ENCODE peak calls at places on chromosomes 12 and 14, in ten cellular contexts. G is lung, Z is cardiac muscle cell, D is uterus, W is stomach, K is body of pancreas, P is left lung, H is astrocyte, Y is MM.1S, C is HCT116. X is an unnamed sample.

GRCh38 chr14:22850944-22851790 is 14.8 kb downstream of the MMP14 start:
- DNase-seq in G (peak), K (peak), H (peak), W (peak), C (no peak), D (peak), P (no peak), Z (no peak), Y (no peak), X (peak)

GRCh38 chr14:99119554-99119953 is 152.4 kb downstream of the BCL11B start:
- DNase-seq in W (peak), Z (no peak), H (no peak), C (no peak), G (peak), D (no peak), P (no peak), K (no peak), Y (no peak), X (no peak)

GRCh38 chr14:100575266-100575995 is 11.8 kb downstream of the BEGAIN start:
- DNase-seq in W (no peak), Y (no peak), P (peak), K (no peak), Z (no peak), C (no peak), H (no peak), G (no peak), D (no peak), X (no peak)

GRCh38 chr14:106417224-106418049 is 891.1 kb downstream of the TMEM121 start:
- DNase-seq in D (no peak), W (peak), P (peak), G (peak), C (peak), K (peak), Y (peak), H (no peak), Z (no peak), X (no peak)

GRCh38 chr12:130818381-130819247 is 20.4 kb downstream of the STX2 start:
- DNase-seq in C (no peak), Z (peak), H (no peak), G (peak), P (peak), K (peak), W (peak), D (peak), Y (peak), X (no peak)

GRCh38 chr14:84643438-84643837 is 886.5 kb upstream of the FLRT2 start:
- DNase-seq in C (no peak), Y (no peak), P (no peak), W (no peak), H (no peak), Z (no peak), G (no peak), D (no peak), K (no peak), X (no peak)

GRCh38 chr12:109719123-109720022 is 5.7 kb downstream of the FAM222A start:
- DNase-seq in Z (no peak), K (no peak), D (no peak), H (no peak), C (no peak), G (no peak), W (no peak), Y (no peak), P (no peak), X (no peak)

GRCh38 chr14:24612186-24612585 is 2.7 kb upstream of the GZMH start:
- DNase-seq in Z (no peak), P (no peak), H (no peak), Y (peak), G (no peak), D (no peak), K (no peak), C (no peak), W (no peak), X (no peak)

GRCh38 chr14:54564071-54564798 is 2.7 kb upstream of the SAMD4A start:
- DNase-seq in W (no peak), Y (peak), D (no peak), K (no peak), G (no peak), H (peak), Z (peak), P (no peak), C (no peak), X (no peak)

GRCh38 chr14:55107766-55108554 is 21.1 kb upstream of the LGALS3 start:
- DNase-seq in P (peak), G (peak), Y (no peak), C (peak), W (peak), H (peak), D (peak), K (peak), Z (no peak), X (peak)

GRCh38 chr14:54574528-54574927 is 7.6 kb downstream of the SAMD4A start:
- DNase-seq in P (no peak), Z (no peak), D (no peak), H (no peak), W (no peak), C (no peak), G (no peak), K (no peak), Y (no peak), X (no peak)

GRCh38 chr12:818733-819132 is 66.4 kb downstream of the WNK1 start:
- DNase-seq in K (no peak), W (no peak), H (peak), Y (no peak), P (no peak), C (no peak), Z (no peak), D (no peak), G (no peak), X (no peak)

DNA sequence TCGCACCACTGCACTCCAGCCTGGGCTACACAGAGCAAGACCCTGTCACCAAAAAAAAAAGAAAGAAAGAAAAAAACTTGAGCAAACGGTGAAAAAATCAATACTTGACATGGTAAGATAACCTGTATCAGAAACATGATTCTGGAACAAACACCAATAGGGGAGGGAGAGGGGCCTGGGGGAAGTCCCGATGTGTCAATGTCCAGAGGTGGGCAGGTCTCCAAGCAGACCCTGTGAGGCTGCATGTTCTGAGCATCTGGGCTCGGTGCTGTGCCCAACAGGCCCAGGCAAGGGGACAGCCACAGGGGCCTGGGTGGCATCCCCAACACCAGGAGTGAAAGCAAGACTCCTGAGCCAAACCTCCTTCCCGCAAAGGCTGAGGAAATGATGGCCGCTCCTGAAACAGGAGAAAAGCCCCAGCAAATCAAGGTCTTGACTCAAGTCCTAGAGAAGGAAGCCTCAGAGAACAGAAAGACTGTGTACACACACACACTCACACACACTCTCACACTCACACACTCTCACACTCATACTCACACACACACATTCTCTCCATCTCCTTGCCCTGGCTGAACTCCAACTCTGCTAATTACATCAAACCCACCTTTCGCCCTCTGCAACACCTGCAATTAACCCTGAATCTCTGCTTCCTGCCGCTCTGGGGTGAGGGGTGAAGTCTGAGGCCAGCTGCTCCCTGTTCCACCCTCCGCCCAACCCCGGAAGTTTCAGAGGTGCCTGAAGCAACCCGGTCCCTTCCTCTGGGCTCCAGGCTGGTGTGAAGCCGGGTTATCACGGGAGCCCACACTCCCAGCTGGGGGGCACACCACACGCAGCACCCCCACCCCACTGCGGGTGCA is 20.4 kb downstream of the CCDC88C start:
- DNase-seq in D (no peak), G (peak), Y (peak), P (peak), C (no peak), W (peak), K (peak), Z (no peak), H (no peak), X (no peak)
- H3K4me3 ChIP-seq in D (no peak), G (no peak), Y (peak), P (no peak), C (no peak), W (no peak), K (no peak), Z (no peak), H (no peak), X (no peak)

DNA sequence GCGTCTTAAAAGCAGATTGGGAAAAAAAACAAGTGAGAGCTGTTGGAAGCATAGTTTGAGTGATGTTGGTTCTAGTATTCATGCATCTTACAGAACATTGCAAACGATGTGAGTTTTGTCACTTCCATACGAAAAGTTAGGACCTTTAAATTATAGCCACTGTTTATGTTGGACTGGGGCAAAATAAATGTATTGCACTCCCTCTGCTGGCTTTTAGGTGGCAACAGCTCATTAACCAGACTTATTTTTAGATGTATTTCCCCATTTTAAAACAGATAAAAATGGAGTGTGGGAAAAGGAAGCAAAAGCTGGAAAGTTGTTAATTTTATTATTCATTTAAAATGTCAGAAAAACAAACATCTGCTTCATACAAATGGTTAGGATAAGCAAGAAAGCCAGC is 111.9 kb downstream of the LGR5 start:
- DNase-seq in H (peak), C (peak), K (no peak), G (no peak), W (no peak), Y (no peak), Z (no peak), P (no peak), D (no peak), X (no peak)
- TF ChIP-seq CTCF in H (peak), C (peak), K (no peak), G (no peak), W (no peak), Y (no peak), Z (peak), P (no peak), D (no peak), X (peak)

GRCh38 chr14:39233680-39234326 is at the start of gene MIA2:
- DNase-seq in Y (no peak), W (no peak), Z (no peak), G (no peak), P (no peak), D (no peak), C (no peak), K (no peak), H (no peak), X (no peak)
- H3K27ac ChIP-seq in Y (peak), W (no peak), Z (no peak), G (no peak), P (no peak), D (no peak), C (no peak), K (peak), H (no peak), X (no peak)

DNA sequence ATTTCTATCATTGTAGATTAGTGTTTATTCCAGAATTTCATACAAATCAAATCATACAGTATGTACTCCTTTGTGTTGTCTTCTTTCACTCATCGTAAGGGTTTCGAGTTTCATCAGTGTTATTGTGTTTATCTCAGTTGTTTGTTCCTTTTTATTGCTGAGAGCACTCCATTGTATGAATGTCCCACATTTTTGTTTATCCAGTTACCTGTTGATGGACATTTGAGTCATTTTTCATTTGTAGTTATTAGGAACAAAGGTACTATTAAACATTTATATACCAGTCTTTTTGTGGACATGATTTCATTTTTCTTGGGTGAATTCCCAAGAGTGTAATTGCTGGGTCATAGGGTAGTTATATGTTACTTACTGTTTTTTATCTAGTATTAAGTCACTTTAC is 70.0 kb downstream of the BICD1 start:
- DNase-seq in W (no peak), P (no peak), Y (no peak), K (no peak), G (no peak), D (no peak), H (no peak), Z (no peak), C (no peak), X (no peak)
- H3K4me3 ChIP-seq in W (no peak), P (no peak), Y (no peak), K (no peak), G (no peak), D (no peak), H (no peak), Z (no peak), C (no peak), X (no peak)

DNA sequence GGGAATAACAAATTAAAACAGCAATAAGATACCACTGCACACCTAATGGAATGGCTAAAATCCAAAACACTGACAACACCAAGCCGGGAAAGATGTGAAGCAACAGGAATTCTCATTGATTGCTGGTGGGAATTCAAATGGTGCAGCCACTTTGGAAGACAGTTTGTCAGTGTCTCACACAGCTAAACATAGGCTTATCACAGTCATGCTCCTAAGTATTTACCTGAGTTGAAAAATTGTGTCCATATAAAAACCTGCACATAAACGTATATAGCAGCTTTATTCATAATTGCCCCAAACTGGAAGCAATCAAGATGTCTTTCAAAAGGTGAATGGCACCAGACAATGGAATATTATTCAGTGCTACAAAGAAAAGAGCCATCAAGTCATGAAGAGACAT is 21.6 kb downstream of the GNPTAB start:
- DNase-seq in C (no peak), D (no peak), K (no peak), P (no peak), Z (no peak), Y (no peak), H (no peak), W (no peak), G (no peak), X (no peak)
- TF ChIP-seq CTCF in C (no peak), D (no peak), K (no peak), P (no peak), Z (no peak), Y (no peak), H (no peak), W (no peak), G (no peak), X (no peak)

DNA sequence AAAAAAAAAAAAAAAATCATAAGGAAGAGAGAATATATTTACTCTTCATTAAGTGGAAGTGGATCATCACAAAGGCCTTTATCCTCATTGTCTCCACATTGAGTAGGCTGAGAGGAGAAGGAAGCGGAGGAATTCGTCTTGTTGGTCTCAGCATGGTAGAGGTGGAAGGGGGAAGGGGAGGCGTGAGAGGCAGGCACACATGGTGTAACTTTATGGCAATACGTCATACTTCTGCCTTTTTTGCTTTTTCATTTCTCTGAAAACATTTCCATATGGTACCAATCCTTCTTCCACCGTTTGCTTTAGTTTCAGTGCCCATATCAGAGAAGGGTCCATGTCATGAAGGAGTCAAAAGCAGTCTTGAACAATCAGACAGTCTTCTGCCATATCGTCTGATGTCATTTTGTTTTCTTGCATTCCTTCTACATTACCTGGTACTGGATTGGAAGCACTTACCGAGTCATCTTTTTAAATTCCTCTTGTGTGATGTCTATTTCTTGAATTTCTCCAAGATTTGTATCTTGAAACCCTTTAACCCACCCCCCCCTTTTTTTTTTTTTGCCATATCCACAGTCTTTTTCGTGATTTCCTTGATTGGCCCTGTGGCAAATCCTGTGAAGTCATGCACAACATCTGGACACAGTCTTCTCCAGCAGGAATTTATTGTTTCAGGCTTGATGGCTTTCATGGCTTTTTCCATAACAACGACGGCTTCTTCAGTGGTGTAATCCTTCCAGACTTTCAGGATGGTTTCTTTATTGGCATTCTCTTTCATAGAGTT is 8.9 kb downstream of the FUT8 start:
- DNase-seq in D (no peak), Y (no peak), W (no peak), P (no peak), C (no peak), Z (no peak), G (no peak), H (peak), K (no peak), X (no peak)
- H3K27ac ChIP-seq in D (peak), Y (no peak), W (no peak), P (no peak), C (no peak), Z (no peak), G (no peak), H (peak), K (no peak), X (no peak)

GRCh38 chr14:65026526-65026925 is 39.8 kb downstream of the FNTB start:
- DNase-seq in D (no peak), P (no peak), C (no peak), H (no peak), G (no peak), K (no peak), W (no peak), Z (no peak), Y (no peak), X (no peak)

GRCh38 chr14:65027127-65027799 is 40.6 kb downstream of the FNTB start:
- DNase-seq in K (no peak), H (no peak), C (no peak), G (no peak), W (no peak), Z (no peak), D (no peak), Y (no peak), P (no peak), X (no peak)

GRCh38 chr14:65028937-65029336 is 42.2 kb downstream of the FNTB start:
- DNase-seq in G (no peak), D (no peak), Z (no peak), Y (no peak), H (no peak), W (no peak), P (no peak), C (no peak), K (no peak), X (no peak)

GRCh38 chr14:65024957-65025356 is 38.3 kb downstream of the FNTB start:
- DNase-seq in P (no peak), Y (no peak), G (no peak), K (no peak), H (no peak), W (no peak), Z (no peak), D (no peak), C (no peak), X (no peak)

GRCh38 chr14:65025818-65026217 is 39.1 kb downstream of the FNTB start:
- DNase-seq in Y (no peak), D (no peak), K (no peak), W (no peak), H (no peak), C (no peak), G (no peak), Z (no peak), P (no peak), X (no peak)
- H3K4me3 ChIP-seq in Y (no peak), D (no peak), K (no peak), W (no peak), H (no peak), C (no peak), G (no peak), Z (no peak), P (no peak), X (no peak)

DNA sequence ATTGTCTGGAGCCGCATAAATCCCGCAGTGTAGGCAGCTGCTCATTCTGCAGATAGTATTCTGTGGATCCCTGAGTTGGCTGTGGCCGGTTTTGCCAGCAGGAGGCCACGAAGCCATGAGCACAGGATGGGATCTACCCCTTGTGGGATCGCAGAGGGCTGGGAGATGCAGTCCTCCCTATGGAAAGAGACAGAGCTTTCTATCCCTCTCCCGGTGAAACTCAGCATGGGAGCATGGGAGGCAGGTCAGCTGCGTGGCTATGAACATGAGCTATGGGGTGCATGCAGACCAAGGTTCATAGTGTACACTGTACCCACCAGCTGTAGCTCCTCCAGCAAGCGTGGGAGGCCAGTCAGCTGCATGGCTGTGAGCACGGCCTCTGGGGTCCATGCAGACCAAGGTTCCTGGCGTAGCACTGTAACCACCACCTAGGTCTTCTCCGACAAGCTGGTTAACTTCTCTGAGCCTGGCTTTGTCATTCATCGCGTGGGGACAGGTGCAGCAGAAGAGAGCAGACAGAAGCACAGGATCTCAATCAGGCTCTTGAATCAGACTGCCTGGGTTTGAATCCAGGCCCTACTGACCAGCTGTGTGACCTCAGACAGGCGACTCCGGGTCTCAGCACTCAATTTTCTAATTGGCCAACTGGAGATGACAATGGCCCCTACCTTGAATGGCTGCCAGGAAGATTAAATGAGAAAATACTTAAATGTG is 5.9 kb downstream of the BDKRB1 start:
- DNase-seq in W (no peak), C (no peak), Z (no peak), P (peak), G (no peak), H (no peak), K (peak), Y (no peak), D (no peak), X (no peak)
- TF ChIP-seq CTCF in W (no peak), C (no peak), Z (no peak), P (no peak), G (no peak), H (no peak), K (peak), Y (no peak), D (no peak), X (no peak)

X was measured in ascending aorta.